ENCODE peak calls at places on chromosomes 5 and 9, in ten cellular contexts. X, J, H, C, W, P, V, O, Y and F are unnamed samples.

GRCh38 chr9:133527444-133527920 is 2.7 kb upstream of the MYMK start:
- DNase-seq in C (no peak), Y (peak; percentile 86), J (no peak), X (no peak), W (no peak), P (no peak), O (peak; percentile 50), V (no peak), H (no peak), F (peak; percentile 94)

GRCh38 chr9:127104465-127105311 is 17.7 kb downstream of the ANGPTL2 start:
- DNase-seq in C (no peak), X (peak; percentile 32), H (no peak), P (no peak), O (no peak), J (no peak), V (no peak), Y (no peak), W (no peak), F (no peak)

GRCh38 chr5:154211611-154212390 is 21.3 kb downstream of the GALNT10 start:
- DNase-seq in W (no peak), O (peak; percentile 95), V (no peak), C (no peak), J (no peak), H (no peak), Y (no peak), P (no peak), X (peak; percentile 79), F (no peak)

GRCh38 chr9:21560281-21560745 is 78.2 kb upstream of the IFNE start:
- DNase-seq in O (no peak), Y (no peak), V (no peak), X (no peak), C (no peak), J (no peak), P (no peak), H (no peak), W (no peak), F (no peak)

GRCh38 chr5:41115281-41115680 is 44.1 kb upstream of the MROH2B start:
- DNase-seq in O (peak; percentile 31), W (no peak), J (no peak), V (no peak), C (no peak), P (no peak), Y (no peak), X (peak; percentile 94), H (no peak), F (no peak)

GRCh38 chr5:154092356-154092755 is 53.6 kb downstream of the MFAP3 start:
- DNase-seq in J (no peak), C (no peak), Y (no peak), O (peak; percentile 13), X (peak; percentile 10), V (no peak), P (no peak), W (no peak), H (no peak), F (no peak)

GRCh38 chr5:1343931-1344901 is 683 bp downstream of the CLPTM1L start:
- DNase-seq in J (peak; percentile 44), H (no peak), W (no peak), P (no peak), C (no peak), O (peak; percentile 45), V (no peak), X (peak; percentile 12), Y (no peak), F (peak; percentile 74)

GRCh38 chr5:142798099-142798768 is 28.1 kb downstream of the ARHGAP26 start:
- DNase-seq in Y (no peak), X (no peak), P (peak; percentile 62), W (peak; percentile 9), H (peak; percentile 51), O (no peak), J (no peak), V (peak; percentile 73), C (no peak), F (no peak)

GRCh38 chr5:149839761-149840160 is 104.8 kb downstream of the PDE6A start:
- DNase-seq in W (no peak), P (no peak), O (no peak), J (no peak), Y (no peak), C (no peak), H (no peak), V (no peak), X (peak; percentile 20), F (no peak)

GRCh38 chr9:109599131-109599530 is 101.0 kb upstream of the PTPN3 start:
- DNase-seq in P (no peak), Y (no peak), C (no peak), O (no peak), H (no peak), V (no peak), X (no peak), W (no peak), J (no peak), F (no peak)

GRCh38 chr5:142841511-142842255 is 71.5 kb downstream of the ARHGAP26 start:
- DNase-seq in C (no peak), P (peak; percentile 85), J (no peak), Y (no peak), X (peak; percentile 34), V (no peak), W (no peak), O (peak; percentile 30), H (peak; percentile 75), F (peak; percentile 70)

GRCh38 chr5:132821791-132822190 is 8.7 kb downstream of the SHROOM1 start:
- DNase-seq in Y (no peak), P (no peak), O (peak; percentile 78), J (no peak), H (no peak), X (peak; percentile 87), V (no peak), C (no peak), W (no peak), F (peak; percentile 33)

GRCh38 chr9:19965336-19965735 is 176.5 kb upstream of the SLC24A2 start:
- DNase-seq in O (peak; percentile 33), W (no peak), H (no peak), J (no peak), X (peak; percentile 10), P (no peak), V (no peak), Y (no peak), C (no peak), F (no peak)

GRCh38 chr5:138819065-138819464 is 56.1 kb downstream of the LRRTM2 start:
- DNase-seq in V (no peak), W (no peak), O (no peak), J (no peak), H (no peak), Y (no peak), C (no peak), P (no peak), X (peak; percentile 21), F (no peak)

GRCh38 chr5:141636413-141637265 is at the start of the genes HDAC3 and RELL2:
- DNase-seq in Y (peak; percentile 97), V (peak; percentile 93), P (peak; percentile 95), O (peak; percentile 89), H (peak; percentile 91), C (peak; percentile 97), W (peak; percentile 88), J (peak; percentile 93), X (peak; percentile 83), F (peak; percentile 98)

GRCh38 chr5:132099073-132099748 is 25.6 kb downstream of the CSF2 start:
- DNase-seq in H (no peak), J (no peak), V (no peak), X (no peak), P (no peak), O (no peak), W (no peak), C (no peak), Y (no peak), F (no peak)

GRCh38 chr9:89421595-89421994 is 76.3 kb downstream of the SEMA4D start:
- DNase-seq in P (no peak), W (no peak), Y (no peak), H (no peak), C (no peak), V (no peak), J (no peak), X (peak; percentile 77), O (no peak), F (no peak)

GRCh38 chr9:18976368-18977238 is 56.4 kb downstream of the SAXO1 start:
- DNase-seq in O (peak; percentile 72), W (no peak), C (no peak), H (no peak), P (no peak), Y (no peak), X (peak; percentile 92), V (peak; percentile 24), J (no peak), F (no peak)

GRCh38 chr9:37415011-37415719 is 7.3 kb upstream of the GRHPR start:
- DNase-seq in J (peak; percentile 90), V (peak; percentile 79), P (peak; percentile 77), W (peak; percentile 63), X (peak; percentile 73), Y (peak; percentile 66), C (peak; percentile 78), O (peak; percentile 82), H (peak; percentile 65), F (no peak)
- H3K27ac ChIP-seq in J (no peak overlapping the region), V (no peak overlapping the region), P (no peak overlapping the region), W (no peak overlapping the region), X (peak overlapping the region; percentile 2), Y (no peak overlapping the region), C (peak overlapping the region; percentile 8), O (peak overlapping the region; percentile 73), H (peak overlapping the region; percentile 42), F (peak overlapping the region; percentile 12)

DNA sequence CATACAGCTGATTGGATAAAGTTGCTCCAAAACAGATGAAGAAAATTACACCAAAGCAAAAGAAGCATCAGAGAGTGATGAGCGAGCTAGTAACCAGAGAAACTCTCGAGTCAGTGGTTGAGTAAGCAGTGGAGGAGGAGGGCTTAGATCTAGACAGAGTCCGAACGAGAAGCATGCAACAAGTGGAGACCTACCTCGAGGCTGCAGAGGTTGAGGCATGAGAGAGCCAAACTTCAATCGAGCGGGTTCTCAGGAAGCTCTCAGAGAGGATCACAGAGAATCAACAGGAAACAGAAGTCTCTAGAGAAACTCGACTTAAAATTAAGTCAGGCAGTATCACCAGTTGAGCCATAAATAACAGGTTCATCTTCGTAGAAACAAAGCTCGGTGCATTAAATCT is 6.1 kb downstream of the RUSC2 start:
- DNase-seq in W (no peak), O (no peak), X (no peak), J (no peak), V (no peak), H (no peak), Y (no peak), C (no peak), P (no peak), F (no peak)
- H3K9me3 ChIP-seq in W (no peaks in the 10 kb centered on the region), O (no peaks in the 10 kb centered on the region), X (no peaks in the 10 kb centered on the region), J (peaks cover 3% of the 10 kb centered on the region), V (no peaks in the 10 kb centered on the region), H (no peaks in the 10 kb centered on the region), Y (no peaks in the 10 kb centered on the region), C (no peaks in the 10 kb centered on the region), P (no peaks in the 10 kb centered on the region), F (no peaks in the 10 kb centered on the region)

GRCh38 chr9:95773061-95773433 is 102.4 kb upstream of the ERCC6L2 start:
- DNase-seq in O (no peak), J (no peak), P (no peak), H (no peak), V (no peak), X (peak; percentile 61), C (no peak), Y (no peak), W (no peak), F (no peak)
- H3K27ac ChIP-seq in O (no peak overlapping the region), J (no peak overlapping the region), P (no peak overlapping the region), H (peak overlapping the region; percentile 87), V (no peak overlapping the region), X (peak overlapping the region; percentile 19), C (peak overlapping the region; percentile 86), Y (peak overlapping the region; percentile 54), W (no peak overlapping the region), F (no peak overlapping the region)

GRCh38 chr5:17258429-17258828 is 41.0 kb downstream of the BASP1 start:
- DNase-seq in X (peak; percentile 68), W (no peak), Y (no peak), O (no peak), C (no peak), P (no peak), H (no peak), J (no peak), V (no peak), F (no peak)
- H3K9me3 ChIP-seq in X (no peaks in the 10 kb centered on the region), W (no peaks in the 10 kb centered on the region), Y (no peaks in the 10 kb centered on the region), O (no peaks in the 10 kb centered on the region), C (no peaks in the 10 kb centered on the region), P (no peaks in the 10 kb centered on the region), H (no peaks in the 10 kb centered on the region), J (no peaks in the 10 kb centered on the region), V (no peaks in the 10 kb centered on the region), F (peaks cover 14% of the 10 kb centered on the region)